ENCODE peak calls at places on chromosomes 7 and 10, in eight cellular contexts. Z is CD8-positive, alpha-beta T cell; O is PC-9; I is stomach; X is neural progenitor cell; H is fibroblast of villous mesenchyme; R is thoracic aorta; B is RWPE2. N is an unnamed sample.
A peak's percentile ranks its signal among the peaks of the same experiment; 100 is the strongest.

GRCh38 chr7:27199820-27200760 is at the start of gene HOXA13:
- DNase-seq in Z (no peak), O (peak; percentile 83), I (no peak), X (peak; percentile 75), H (peak; percentile 84), R (no peak), B (peak; percentile 86), N (no peak)

GRCh38 chr10:80503584-80504157 is 34.0 kb upstream of the SH2D4B start:
- DNase-seq in Z (no peak), O (no peak), I (no peak), X (peak; percentile 89), H (no peak), R (no peak), B (no peak), N (no peak)

GRCh38 chr7:80347173-80347572 is 164.7 kb downstream of the GNAT3 start:
- DNase-seq in Z (no peak), O (no peak), I (no peak), X (no peak), H (no peak), R (no peak), B (no peak), N (no peak)

GRCh38 chr7:134996097-134996550 is 9.8 kb downstream of the AGBL3 start:
- DNase-seq in Z (no peak), O (no peak), I (no peak), X (no peak), H (no peak), R (no peak), B (no peak), N (no peak)

GRCh38 chr7:139990571-139990970 is 72.2 kb downstream of the PARP12 start:
- DNase-seq in Z (no peak), O (no peak), I (no peak), X (no peak), H (no peak), R (no peak), B (no peak), N (no peak)

GRCh38 chr7:129295015-129295423 is 70.2 kb downstream of the AHCYL2 start:
- DNase-seq in Z (no peak), O (peak; percentile 21), I (no peak), X (peak; percentile 27), H (peak; percentile 44), R (no peak), B (no peak), N (no peak)

GRCh38 chr10:45000764-45001381 is at the start of gene ZNF22:
- DNase-seq in Z (peak; percentile 70), O (peak; percentile 67), I (peak; percentile 68), X (peak; percentile 81), H (peak; percentile 75), R (no peak), B (no peak), N (peak; percentile 81)

GRCh38 chr7:41107330-41107937 is 595.5 kb downstream of the INHBA start:
- DNase-seq in Z (no peak), O (peak; percentile 92), I (no peak), X (no peak), H (no peak), R (no peak), B (peak; percentile 96), N (no peak)

GRCh38 chr10:16809074-16809718 is 8.0 kb downstream of the RSU1 start:
- DNase-seq in Z (peak; percentile 27), O (no peak), I (peak; percentile 38), X (peak; percentile 71), H (peak; percentile 50), R (no peak), B (no peak), N (no peak)

GRCh38 chr7:51316666-51317581 is at the start of gene COBL:
- DNase-seq in Z (no peak), O (peak; percentile 79), I (peak; percentile 71), X (peak; percentile 72), H (no peak), R (no peak), B (no peak), N (peak; percentile 66)

GRCh38 chr10:77715081-77715480 is 77.5 kb upstream of the KCNMA1 start:
- DNase-seq in Z (no peak), O (peak; percentile 30), I (no peak), X (no peak), H (no peak), R (no peak), B (no peak), N (no peak)

GRCh38 chr10:47378606-47379444 is 5.3 kb downstream of the ZNF488 start:
- DNase-seq in Z (no peak), O (no peak), I (no peak), X (no peak), H (no peak), R (no peak), B (no peak), N (no peak)

GRCh38 chr7:99112097-99112496 is 31.8 kb downstream of the SMURF1 start:
- DNase-seq in Z (no peak), O (peak; percentile 41), I (no peak), X (no peak), H (peak; percentile 67), R (no peak), B (no peak), N (no peak)

GRCh38 chr7:134780166-134780853 is 876 bp downstream of the CALD1 start:
- DNase-seq in Z (no peak), O (no peak), I (no peak), X (no peak), H (peak; percentile 30), R (no peak), B (no peak), N (no peak)

DNA sequence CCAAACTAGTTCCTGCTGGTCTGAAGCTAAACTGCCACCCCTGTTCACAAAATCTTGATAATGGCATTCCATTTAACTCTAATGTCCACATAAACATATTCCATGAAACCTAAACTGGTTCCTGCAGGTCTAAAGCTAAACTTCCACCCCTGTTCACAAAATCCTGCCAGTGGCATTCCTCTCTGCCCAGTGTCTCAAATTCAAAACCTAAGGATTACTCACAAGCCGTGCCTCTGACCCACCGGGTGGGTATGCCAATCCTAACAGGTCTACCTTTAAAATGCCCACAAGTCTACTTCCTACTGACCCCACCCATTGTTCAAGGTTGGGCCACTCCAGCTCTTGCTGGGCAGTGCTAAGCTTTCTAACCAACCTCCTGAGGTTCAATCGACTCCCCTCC is 87.9 kb downstream of the TNS3 start:
- DNase-seq in Z (no peak), O (peak; percentile 80), I (no peak), X (no peak), H (no peak), R (no peak), B (no peak), N (no peak)
- H3K4me3 ChIP-seq in Z (no peak overlapping the region), O (no peak overlapping the region), I (no peak overlapping the region), X (no peak overlapping the region), H (no peak overlapping the region), R (peak overlapping the region; percentile 61), B (no peak overlapping the region), N (no peak overlapping the region)

DNA sequence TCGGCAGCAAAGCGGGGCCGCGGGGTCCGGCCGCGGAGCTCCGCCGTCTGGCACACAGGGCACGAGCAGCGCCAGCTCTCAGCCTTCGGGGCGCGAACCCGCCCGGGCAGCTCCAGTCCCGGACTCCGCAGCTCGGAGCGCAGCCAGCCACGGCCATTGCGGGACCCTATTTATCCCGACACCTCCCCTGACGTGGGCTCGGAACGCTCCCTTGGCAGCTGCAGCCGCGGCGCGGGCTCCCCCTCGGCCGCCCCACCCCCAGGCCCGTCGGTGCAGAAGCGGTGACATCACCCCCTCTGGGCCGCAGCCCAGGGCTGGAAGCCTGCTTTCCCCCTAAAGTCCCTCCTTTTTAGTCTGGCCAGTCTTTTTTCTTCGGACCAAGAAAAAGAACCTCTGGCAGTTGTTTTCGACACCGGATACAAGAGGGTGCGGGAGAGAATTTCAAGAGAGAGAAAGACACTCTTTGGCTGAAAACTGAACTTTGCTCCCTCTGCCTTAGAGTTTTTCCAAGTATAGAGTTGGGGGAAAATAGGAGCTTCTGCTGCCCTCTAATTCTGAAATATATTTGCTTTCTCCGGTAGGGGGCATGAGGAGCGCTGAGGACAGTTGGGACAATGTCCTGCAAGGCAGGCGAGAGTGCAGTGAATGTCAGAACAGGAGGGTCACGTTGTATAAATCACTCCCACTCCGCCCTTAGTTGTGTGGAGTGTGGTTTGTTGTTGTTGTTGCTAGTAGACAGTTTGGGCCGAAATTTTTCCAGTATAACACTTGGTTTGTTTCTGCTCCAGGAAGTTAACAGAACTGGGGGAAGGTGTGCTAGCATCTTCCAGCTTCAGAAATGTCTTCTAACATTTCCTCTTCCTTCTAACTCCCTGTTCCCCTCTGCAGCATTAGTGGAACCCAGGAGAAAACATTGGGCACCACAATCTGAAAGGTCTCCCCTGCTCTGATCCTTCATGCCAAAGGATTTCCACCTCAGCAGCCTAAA is at the start of gene SFRP4:
- DNase-seq in Z (no peak), O (peak; percentile 14), I (no peak), X (peak; percentile 79), H (peak; percentile 46), R (no peak), B (no peak), N (peak; percentile 67)
- H3K4me3 ChIP-seq in Z (no peak within 1 kb of the TSS), O (no peak within 1 kb of the TSS), I (peak within 1 kb of the TSS; percentile 50), X (peak within 1 kb of the TSS; percentile 59), H (peak within 1 kb of the TSS; percentile 23), R (peak within 1 kb of the TSS; percentile 75), B (peak within 1 kb of the TSS; percentile 9), N (peak within 1 kb of the TSS; percentile 60)

GRCh38 chr7:25893436-25893835 is 258.6 kb upstream of the NFE2L3 start:
- DNase-seq in Z (no peak), O (no peak), I (no peak), X (no peak), H (no peak), R (no peak), B (no peak), N (no peak)
- H3K4me3 ChIP-seq in Z (peak overlapping the region; percentile 73), O (no peak overlapping the region), I (peak overlapping the region; percentile 43), X (no peak overlapping the region), H (no peak overlapping the region), R (peak overlapping the region; percentile 64), B (no peak overlapping the region), N (peak overlapping the region; percentile 49)

GRCh38 chr10:104328636-104328915 is 9.7 kb downstream of the ITPRIP start:
- DNase-seq in Z (no peak), O (no peak), I (no peak), X (no peak), H (no peak), R (no peak), B (no peak), N (no peak)

GRCh38 chr10:104327745-104328635 is 10.3 kb downstream of the ITPRIP start:
- DNase-seq in Z (no peak), O (peak; percentile 47), I (no peak), X (peak; percentile 91), H (peak; percentile 80), R (no peak), B (no peak), N (peak; percentile 57)

GRCh38 chr10:104329754-104330153 is 8.5 kb downstream of the ITPRIP start:
- DNase-seq in Z (no peak), O (no peak), I (no peak), X (no peak), H (peak; percentile 71), R (no peak), B (no peak), N (no peak)

GRCh38 chr10:104330168-104331117 is 7.8 kb downstream of the ITPRIP start:
- DNase-seq in Z (no peak), O (peak; percentile 43), I (no peak), X (no peak), H (peak; percentile 99), R (no peak), B (no peak), N (no peak)

GRCh38 chr10:104328916-104329710 is 9.2 kb downstream of the ITPRIP start:
- DNase-seq in Z (peak; percentile 51), O (peak; percentile 50), I (no peak), X (peak; percentile 92), H (peak; percentile 93), R (peak; percentile 69), B (peak; percentile 91), N (peak; percentile 63)
- H3K4me3 ChIP-seq in Z (peak overlapping the region; percentile 39), O (peak overlapping the region; percentile 27), I (peak overlapping the region; percentile 22), X (peak overlapping the region; percentile 40), H (peak overlapping the region; percentile 26), R (peak overlapping the region; percentile 52), B (no peak overlapping the region), N (peak overlapping the region; percentile 27)

N was measured in lower lobe of right lung.